ENCODE peak calls at places on chromosomes 12 and 14, in nine cellular contexts. T is IMR-90, V is lower leg skin, Y is upper lobe of left lung, D is sigmoid colon, X is ovary, I is HCT116, O is body of pancreas, S is A549. Z is an unnamed sample.

GRCh38 chr12:3492868-3493224 is 1.8 kb downstream of the PRMT8 start:
- DNase-seq in Y (no peak), O (no peak), T (no peak), V (no peak), X (no peak), I (no peak), S (no peak), D (no peak), Z (no peak)

GRCh38 chr14:40685764-40686163 is 920.9 kb upstream of the LRFN5 start:
- DNase-seq in Y (no peak), V (no peak), X (no peak), S (no peak), O (no peak), D (no peak), I (no peak), T (no peak), Z (no peak)

GRCh38 chr12:4997939-4998338 is 45.7 kb upstream of the KCNA5 start:
- DNase-seq in Y (peak; percentile 8), V (peak; percentile 53), O (no peak), I (no peak), S (peak; percentile 21), D (peak; percentile 79), X (no peak), T (peak; percentile 83), Z (no peak)

GRCh38 chr12:113359133-113359938 is 949 bp downstream of the PLBD2 start:
- DNase-seq in Y (no peak), X (peak; percentile 79), I (no peak), T (peak; percentile 14), S (no peak), D (peak; percentile 80), V (peak; percentile 30), O (peak; percentile 30), Z (no peak)

GRCh38 chr12:48183091-48183875 is at the start of gene CCDC184:
- DNase-seq in X (peak; percentile 67), I (peak; percentile 57), T (peak; percentile 73), V (peak; percentile 43), S (peak; percentile 83), D (peak; percentile 78), O (peak; percentile 61), Y (peak; percentile 71), Z (peak; percentile 56)

GRCh38 chr12:50014342-50014741 is 11.0 kb downstream of the RACGAP1 start:
- DNase-seq in X (no peak), Y (peak; percentile 52), D (no peak), I (no peak), V (no peak), T (no peak), S (no peak), O (no peak), Z (no peak)

GRCh38 chr14:73623504-73623903 is 11.2 kb downstream of the ACOT6 start:
- DNase-seq in T (no peak), D (no peak), V (no peak), Y (no peak), S (no peak), O (no peak), I (no peak), X (no peak), Z (no peak)

GRCh38 chr14:90168425-90169105 is 87.8 kb upstream of the PSMC1 start:
- DNase-seq in Y (no peak), V (no peak), O (no peak), S (no peak), T (peak; percentile 69), D (no peak), X (no peak), I (no peak), Z (no peak)

GRCh38 chr14:68027276-68027675 is 207.7 kb downstream of the RAD51B start:
- DNase-seq in V (no peak), I (no peak), O (no peak), X (no peak), T (peak; percentile 30), Y (no peak), S (no peak), D (no peak), Z (no peak)

GRCh38 chr14:45144658-45145057 is 8.9 kb downstream of the FANCM start:
- DNase-seq in T (no peak), X (no peak), S (no peak), Y (no peak), D (no peak), I (no peak), O (no peak), V (no peak), Z (no peak)

GRCh38 chr12:82841379-82841778 is 154.7 kb downstream of the TMTC2 start:
- DNase-seq in S (no peak), D (no peak), X (no peak), Y (no peak), V (no peak), T (no peak), O (no peak), I (no peak), Z (no peak)

GRCh38 chr14:92122351-92122677 is 545 bp downstream of the CPSF2 start:
- DNase-seq in S (peak; percentile 10), D (no peak), Y (no peak), X (no peak), T (peak; percentile 20), I (no peak), V (no peak), O (no peak), Z (peak; percentile 77)

GRCh38 chr12:111780615-111781014 is 13.9 kb downstream of the ALDH2 start:
- DNase-seq in V (no peak), Y (peak; percentile 78), D (no peak), X (no peak), O (peak; percentile 82), T (no peak), I (no peak), S (no peak), Z (no peak)
- TF ChIP-seq POLR2A in V (no peak), Y (no peak), D (no peak), X (no peak), O (peak; percentile 16), T (no peak), I (no peak), S (no peak), Z (no peak)

DNA sequence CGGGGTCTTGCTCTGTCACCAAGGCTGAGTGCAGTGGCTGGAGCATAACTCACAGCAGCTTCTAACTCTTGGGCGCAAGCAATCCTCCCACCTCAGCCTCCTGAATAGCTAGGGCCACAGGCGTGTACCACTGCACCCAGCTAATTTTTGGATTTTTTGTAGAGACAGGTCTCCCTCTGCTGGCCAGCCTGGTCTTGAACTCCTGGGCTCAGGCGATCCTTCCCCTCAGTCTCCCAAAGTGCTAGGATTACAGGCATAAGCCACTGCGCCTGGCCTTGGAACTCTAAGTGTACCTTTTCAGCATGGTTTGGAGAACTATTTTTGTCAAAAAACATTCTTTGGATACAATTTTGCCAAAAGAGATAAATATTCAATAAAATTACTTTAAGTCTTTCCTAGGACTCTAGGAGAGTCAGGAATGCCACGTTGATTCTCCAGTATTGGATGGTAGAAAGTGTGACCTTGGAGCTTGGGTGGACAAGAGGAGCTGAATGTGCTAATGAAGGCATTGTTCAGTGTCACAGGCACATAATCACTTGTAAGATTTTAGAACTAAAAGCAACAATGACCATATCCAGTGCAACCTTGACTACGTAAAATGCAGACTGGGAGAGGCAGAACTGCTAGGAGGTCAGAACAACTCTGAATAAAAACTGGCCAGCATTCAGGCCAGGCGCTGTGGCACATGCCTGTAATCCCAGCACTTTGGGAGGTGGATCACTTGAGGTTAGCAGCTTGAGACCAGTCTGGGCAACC is 2.8 kb downstream of the SRSF9 start:
- DNase-seq in S (no peak), O (peak; percentile 64), I (peak; percentile 34), Y (peak; percentile 28), T (peak; percentile 45), X (peak; percentile 39), D (no peak), V (no peak), Z (peak; percentile 70)
- TF ChIP-seq POLR2A in S (no peak), O (no peak), I (no peak), Y (no peak), T (no peak), X (no peak), D (no peak), V (no peak), Z (no peak)

DNA sequence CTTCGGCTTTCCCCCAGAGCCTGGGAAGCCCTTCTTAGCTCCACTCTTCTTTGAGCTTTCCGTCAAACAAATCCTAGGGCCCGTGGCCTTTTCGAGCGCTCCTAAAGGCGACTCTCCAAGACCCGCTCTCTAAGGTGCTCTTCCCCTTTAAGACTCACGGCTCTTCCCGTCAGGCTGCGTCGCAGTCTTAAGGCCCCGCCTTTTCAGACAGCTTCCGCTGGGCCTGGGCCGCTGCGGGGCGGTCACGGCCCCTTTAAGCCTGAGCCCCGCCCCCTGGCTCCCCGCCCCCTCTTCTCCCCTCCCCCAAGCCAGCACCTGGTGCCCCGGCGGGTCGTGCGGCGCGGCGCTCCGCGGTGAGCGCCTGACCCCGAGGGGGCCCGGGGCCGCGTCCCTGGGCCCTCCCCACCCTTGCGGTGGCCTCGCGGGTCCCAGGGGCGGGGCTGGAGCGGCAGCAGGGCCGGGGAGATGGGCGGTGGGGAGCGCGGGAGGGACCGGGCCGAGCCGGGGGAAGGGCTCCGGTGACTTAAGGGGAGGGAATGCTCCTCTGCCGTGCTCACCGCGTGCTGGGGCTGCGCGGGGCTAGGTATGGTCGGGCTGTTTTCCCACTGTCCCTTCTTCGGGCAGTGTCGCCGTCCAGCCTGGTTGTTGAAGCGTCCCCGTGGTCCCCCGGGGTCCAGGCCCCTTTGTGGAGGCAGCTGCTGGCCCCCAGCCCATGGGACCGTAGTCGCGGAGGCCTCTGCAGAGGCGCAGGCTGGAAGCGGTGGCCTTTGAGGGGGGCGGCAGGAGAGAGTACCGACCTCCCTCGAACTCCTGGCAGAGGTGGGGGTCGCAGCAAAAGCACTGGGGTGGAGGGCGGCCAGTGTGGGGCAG is at the start of gene PEX5:
- DNase-seq in X (peak; percentile 88), S (peak; percentile 89), I (peak; percentile 90), V (peak; percentile 85), Y (peak; percentile 93), D (peak; percentile 94), T (peak; percentile 92), O (peak; percentile 92), Z (peak; percentile 92)
- TF ChIP-seq POLR2A in X (peak; percentile 26), S (peak; percentile 36), I (no peak), V (no peak), Y (no peak), D (no peak), T (no peak), O (peak; percentile 61), Z (peak; percentile 26)

DNA sequence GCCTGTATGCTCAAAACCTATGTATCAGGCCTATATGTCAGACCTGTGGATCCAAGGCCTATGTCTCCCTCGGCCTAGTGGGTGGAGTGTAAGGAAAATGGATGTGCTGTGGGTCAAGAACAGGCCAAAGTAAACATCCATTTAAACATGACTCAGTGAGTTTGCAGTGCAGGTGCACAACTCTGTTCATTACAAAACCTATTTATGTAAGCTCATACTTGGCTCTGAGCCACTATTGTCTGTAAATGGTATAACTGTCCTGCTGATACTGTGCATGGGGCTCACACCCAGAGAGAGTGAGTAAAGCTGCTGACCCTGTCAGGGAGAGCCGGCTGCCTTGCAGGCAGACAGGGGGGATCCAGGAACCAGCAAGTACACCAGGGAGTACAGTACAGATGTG is 249.7 kb upstream of the AVPR1A start:
- DNase-seq in Y (no peak), S (no peak), D (no peak), T (peak; percentile 24), V (no peak), O (no peak), I (no peak), X (no peak), Z (no peak)
- TF ChIP-seq POLR2A in Y (no peak), S (no peak), D (no peak), T (no peak), V (no peak), O (no peak), I (no peak), X (no peak), Z (no peak)

Z was measured in erythroblast.